ENCODE peak calls at places on chromosomes 1 and 21, in ten cellular contexts. T, K, M, J, I, D, S, N, Y and R are unnamed samples.

GRCh38 chr21:45516071-45516670 is 26.1 kb downstream of the SLC19A1 start:
- DNase-seq in J (no peak), N (no peak), Y (no peak), M (no peak), K (no peak), T (no peak), D (no peak), S (no peak), I (peak; percentile 19), R (no peak)

GRCh38 chr1:156476501-156477298 is 23.9 kb downstream of the MEF2D start:
- DNase-seq in M (no peak), D (no peak), K (peak; percentile 86), S (no peak), T (no peak), J (peak; percentile 81), Y (no peak), I (peak; percentile 73), N (no peak), R (peak; percentile 74)

GRCh38 chr1:15953294-15953771 is 22.6 kb downstream of the ZBTB17 start:
- DNase-seq in M (no peak), K (peak; percentile 73), T (no peak), D (no peak), S (no peak), I (no peak), J (no peak), N (no peak), Y (no peak), R (peak; percentile 32)

GRCh38 chr1:64505944-64506658 is 36.2 kb downstream of the CACHD1 start:
- DNase-seq in J (no peak), M (no peak), Y (no peak), I (no peak), T (no peak), K (peak; percentile 31), S (peak; percentile 92), N (no peak), D (peak; percentile 79), R (no peak)

GRCh38 chr21:31034378-31034777 is 3.9 kb downstream of the KRTAP19-8 start:
- DNase-seq in Y (no peak), I (no peak), S (no peak), J (no peak), D (no peak), K (no peak), M (no peak), T (no peak), N (no peak), R (no peak)

GRCh38 chr1:228181635-228182034 is 16.0 kb downstream of the IBA57 start:
- DNase-seq in Y (no peak), S (no peak), T (no peak), M (no peak), J (no peak), N (no peak), D (no peak), I (no peak), K (no peak), R (no peak)

GRCh38 chr1:54681396-54681795 is 34.3 kb upstream of the TTC4 start:
- DNase-seq in D (peak; percentile 60), I (no peak), S (peak; percentile 18), Y (no peak), T (no peak), N (no peak), K (peak; percentile 5), J (no peak), M (no peak), R (peak; percentile 6)

GRCh38 chr1:61828814-61829213 is 86.5 kb downstream of the PATJ start:
- DNase-seq in Y (no peak), S (no peak), J (no peak), N (no peak), D (no peak), K (no peak), M (no peak), T (no peak), I (no peak), R (no peak)

GRCh38 chr21:44090332-44090731 is 16.9 kb upstream of the PWP2 start:
- DNase-seq in M (no peak), D (no peak), Y (no peak), K (no peak), N (no peak), S (no peak), I (no peak), T (no peak), J (no peak), R (no peak)

GRCh38 chr21:45998276-45998701 is 16.7 kb downstream of the COL6A1 start:
- DNase-seq in M (peak; percentile 42), K (no peak), Y (peak; percentile 3), T (no peak), D (no peak), J (no peak), I (peak; percentile 21), S (no peak), N (no peak), R (no peak)

GRCh38 chr1:56255516-56256181 is 323.7 kb downstream of the PLPP3 start:
- DNase-seq in K (peak; percentile 27), N (no peak), M (no peak), Y (peak; percentile 60), J (peak; percentile 4), S (no peak), D (no peak), T (peak; percentile 87), I (peak; percentile 86), R (peak; percentile 17)

GRCh38 chr1:158007949-158008386 is 14.5 kb downstream of the KIRREL1 start:
- DNase-seq in N (no peak), Y (no peak), T (no peak), I (peak; percentile 53), M (no peak), D (no peak), K (no peak), S (no peak), J (no peak), R (no peak)

GRCh38 chr1:12001249-12001917 is 17.9 kb upstream of the MIIP start:
- DNase-seq in K (peak; percentile 37), N (no peak), I (peak; percentile 51), M (no peak), J (peak; percentile 54), S (no peak), Y (no peak), T (peak; percentile 69), D (peak; percentile 7), R (no peak)

GRCh38 chr1:176073524-176074157 is 133.4 kb downstream of the COP1 start:
- DNase-seq in S (peak; percentile 77), N (no peak), J (peak; percentile 55), K (peak; percentile 61), T (peak; percentile 55), M (no peak), Y (peak; percentile 67), I (peak; percentile 35), D (peak; percentile 93), R (peak; percentile 66)

GRCh38 chr1:172143384-172144025 is 277.0 kb upstream of the C1orf105 start:
- DNase-seq in N (no peak), T (peak; percentile 76), M (no peak), I (peak; percentile 43), Y (peak; percentile 22), K (peak; percentile 90), J (peak; percentile 78), D (no peak), S (no peak), R (peak; percentile 61)

GRCh38 chr1:3396411-3396810 is 58.1 kb upstream of the ARHGEF16 start:
- DNase-seq in J (no peak), N (no peak), D (no peak), Y (no peak), M (no peak), I (no peak), S (no peak), T (no peak), K (no peak), R (no peak)

GRCh38 chr1:28913786-28914227 is 562 bp upstream of the EPB41 start:
- DNase-seq in S (no peak), D (no peak), T (no peak), J (no peak), M (no peak), I (no peak), N (no peak), K (no peak), Y (no peak), R (no peak)

GRCh38 chr1:170536924-170537551 is 5.1 kb downstream of the GORAB start:
- DNase-seq in M (no peak), T (no peak), Y (no peak), J (no peak), K (peak; percentile 51), I (no peak), N (no peak), D (no peak), S (no peak), R (peak; percentile 38)

GRCh38 chr1:204384636-204385354 is 25.1 kb upstream of the PLEKHA6 start:
- DNase-seq in S (no peak), Y (peak; percentile 30), N (no peak), D (no peak), K (peak; percentile 49), T (no peak), I (no peak), J (peak; percentile 66), M (no peak), R (peak; percentile 66)

GRCh38 chr1:51924455-51924854 is 45.9 kb upstream of the NRDC start:
- DNase-seq in M (no peak), D (no peak), Y (no peak), S (no peak), N (no peak), I (no peak), T (no peak), J (peak; percentile 94), K (peak; percentile 70), R (peak; percentile 47)

GRCh38 chr1:243313635-243314536 is 58.0 kb downstream of the SDCCAG8 start:
- DNase-seq in S (no peak), M (no peak), J (no peak), I (no peak), Y (no peak), K (no peak), T (no peak), N (no peak), D (no peak), R (no peak)

GRCh38 chr1:227729144-227729880 is 5.8 kb downstream of the JMJD4 start:
- DNase-seq in S (no peak), K (no peak), Y (no peak), M (no peak), T (no peak), D (no peak), N (no peak), I (peak; percentile 37), J (no peak), R (no peak)

GRCh38 chr1:210159206-210159605 is 73.4 kb upstream of the SERTAD4 start:
- DNase-seq in K (no peak), Y (no peak), M (no peak), D (no peak), T (no peak), N (no peak), S (no peak), I (no peak), J (no peak), R (no peak)

GRCh38 chr1:231964955-231965354 is 338.4 kb downstream of the DISC1 start:
- DNase-seq in S (no peak), M (no peak), D (no peak), J (no peak), K (no peak), Y (no peak), T (no peak), N (no peak), I (no peak), R (no peak)

GRCh38 chr1:172178846-172179245 is 241.6 kb upstream of the C1orf105 start:
- DNase-seq in S (no peak), T (no peak), D (no peak), I (no peak), Y (no peak), N (no peak), J (no peak), M (no peak), K (no peak), R (no peak)

GRCh38 chr1:42942444-42942843 is 16.2 kb downstream of the SLC2A1 start:
- DNase-seq in K (no peak), M (no peak), N (no peak), J (no peak), S (peak; percentile 32), Y (no peak), T (no peak), I (no peak), D (peak; percentile 69), R (no peak)

GRCh38 chr1:14877224-14877623 is 276.3 kb upstream of the TMEM51 start:
- DNase-seq in J (no peak), S (no peak), N (no peak), K (no peak), I (no peak), T (no peak), D (no peak), Y (no peak), M (no peak), R (no peak)

GRCh38 chr1:110916669-110917306 is 43.8 kb downstream of the CD53 start:
- DNase-seq in N (no peak), M (no peak), S (no peak), Y (no peak), K (peak; percentile 32), I (no peak), T (no peak), J (peak; percentile 57), D (no peak), R (peak; percentile 43)